ENCODE peak calls at places on chromosomes 3 and 15, in five cellular contexts. M is heart left ventricle, S is neural progenitor cell, U is IMR-90, E is fibroblast of lung. K is an unnamed sample.

GRCh38 chr3:77026904-77027634 is 12.8 kb upstream of the ROBO2 start:
- DNase-seq in M (no peak), U (no peak), S (no peak), E (no peak), K (no peak)

GRCh38 chr3:42525736-42526345 is 23.4 kb downstream of the VIPR1 start:
- DNase-seq in E (no peak), U (no peak), S (no peak), M (no peak), K (no peak)

GRCh38 chr3:134600685-134601502 is 49.9 kb downstream of the KY start:
- DNase-seq in U (peak; percentile 58), S (peak; percentile 92), E (peak; percentile 68), M (peak; percentile 41), K (peak; percentile 43)

GRCh38 chr15:22981336-22981840 is 1.2 kb upstream of the CYFIP1 start:
- DNase-seq in E (no peak), M (no peak), S (no peak), U (no peak), K (no peak)

GRCh38 chr15:63908986-63909385 is 75.2 kb upstream of the HERC1 start:
- DNase-seq in S (no peak), U (peak; percentile 43), E (no peak), M (no peak), K (no peak)

GRCh38 chr15:36831125-36831914 is 251.9 kb downstream of the CDIN1 start:
- DNase-seq in U (peak; percentile 97), M (no peak), S (no peak), E (peak; percentile 39), K (no peak)

GRCh38 chr15:90994059-90994416 is 297 bp downstream of the PRC1 start:
- DNase-seq in M (peak; percentile 21), S (peak; percentile 59), E (no peak), U (no peak), K (peak; percentile 65)

GRCh38 chr3:10547841-10548783 is 42.7 kb upstream of the ATP2B2 start:
- DNase-seq in E (no peak), S (no peak), U (no peak), M (no peak), K (no peak)

GRCh38 chr3:8555705-8556314 is 54.2 kb downstream of the LMCD1 start:
- DNase-seq in M (no peak), S (no peak), E (peak; percentile 36), U (peak; percentile 46), K (no peak)

GRCh38 chr3:179969525-179969924 is 67.2 kb downstream of the PEX5L start:
- DNase-seq in M (no peak), U (no peak), E (peak; percentile 14), S (no peak), K (no peak)

GRCh38 chr3:156216216-156216615 is 95.8 kb downstream of the KCNAB1 start:
- DNase-seq in U (no peak), E (no peak), M (no peak), S (no peak), K (no peak)

GRCh38 chr3:61771976-61772375 is 210.6 kb downstream of the PTPRG start:
- DNase-seq in U (no peak), M (no peak), E (no peak), S (no peak), K (no peak)

GRCh38 chr3:101940521-101940992 is 91.2 kb downstream of the NFKBIZ start:
- DNase-seq in U (peak; percentile 98), E (peak; percentile 96), M (peak; percentile 49), S (peak; percentile 57), K (no peak)

GRCh38 chr3:23272820-23273219 is 69.7 kb downstream of the UBE2E2 start:
- DNase-seq in S (no peak), E (no peak), U (no peak), M (no peak), K (no peak)

GRCh38 chr3:135757421-135757820 is 208.1 kb upstream of the PPP2R3A start:
- DNase-seq in U (no peak), E (no peak), M (no peak), S (no peak), K (no peak)

GRCh38 chr15:63492541-63493077 is 11.8 kb upstream of the USP3 start:
- DNase-seq in S (no peak), E (peak; percentile 89), M (no peak), U (peak; percentile 87), K (no peak)

GRCh38 chr3:123072152-123072551 is 5.3 kb downstream of the PDIA5 start:
- DNase-seq in M (no peak), E (no peak), S (no peak), U (no peak), K (peak; percentile 52)

GRCh38 chr3:177711637-177712036 is 514.4 kb upstream of the TBL1XR1 start:
- DNase-seq in E (no peak), M (no peak), U (no peak), S (no peak), K (no peak)

GRCh38 chr3:23217872-23218554 is 14.9 kb downstream of the UBE2E2 start:
- DNase-seq in E (peak; percentile 37), S (no peak), U (peak; percentile 72), M (peak; percentile 19), K (no peak)

GRCh38 chr15:75347222-75348033 is 589 bp downstream of the NEIL1 start:
- DNase-seq in E (peak; percentile 34), M (peak; percentile 73), U (no peak), S (peak; percentile 71), K (no peak)

GRCh38 chr15:39084683-39085530 is 496.0 kb upstream of the THBS1 start:
- DNase-seq in U (peak; percentile 92), E (peak; percentile 91), M (no peak), S (no peak), K (no peak)

GRCh38 chr3:126245811-126246727 is 65.7 kb upstream of the ALDH1L1 start:
- DNase-seq in E (peak; percentile 80), S (peak; percentile 72), U (peak; percentile 65), M (peak; percentile 40), K (peak; percentile 74)

GRCh38 chr3:58568572-58569286 is 8.5 kb downstream of the FAM107A start:
- DNase-seq in E (peak; percentile 76), U (peak; percentile 63), S (peak; percentile 71), M (peak; percentile 70), K (peak; percentile 86)

GRCh38 chr15:48393650-48394049 is 62.4 kb downstream of the DUT start:
- DNase-seq in M (peak; percentile 28), E (peak; percentile 88), U (peak; percentile 80), S (no peak), K (peak; percentile 80)

GRCh38 chr3:85821130-85821756 is 862.5 kb downstream of the CADM2 start:
- DNase-seq in E (peak; percentile 21), S (peak; percentile 59), U (no peak), M (no peak), K (no peak)

GRCh38 chr3:39022275-39022630 is 29.5 kb downstream of the SCN11A start:
- DNase-seq in U (no peak), S (no peak), M (no peak), E (no peak), K (no peak)

GRCh38 chr3:188559069-188559410 is 405.1 kb downstream of the LPP start:
- DNase-seq in M (no peak), U (no peak), E (no peak), S (no peak), K (no peak)

GRCh38 chr3:12990781-12991480 is 82.3 kb downstream of the IQSEC1 start:
- DNase-seq in U (peak; percentile 94), E (peak; percentile 48), S (no peak), M (no peak), K (no peak)

GRCh38 chr3:13866406-13866965 is 13.4 kb downstream of the WNT7A start:
- DNase-seq in U (no peak), S (no peak), E (no peak), M (no peak), K (no peak)

GRCh38 chr3:110925804-110926203 is 145.8 kb upstream of the NECTIN3 start:
- DNase-seq in U (no peak), M (no peak), E (no peak), S (peak; percentile 1), K (no peak)

GRCh38 chr3:44509985-44510360 is 32.5 kb upstream of the ZNF445 start:
- DNase-seq in M (no peak), E (peak; percentile 23), U (peak; percentile 17), S (no peak), K (no peak)

GRCh38 chr3:122975163-122975923 is 52.2 kb downstream of the SEMA5B start:
- DNase-seq in U (peak; percentile 55), S (peak; percentile 31), M (no peak), E (peak; percentile 36), K (no peak)

GRCh38 chr3:179446501-179446900 is 4.8 kb downstream of the GNB4 start:
- DNase-seq in S (peak; percentile 39), U (peak; percentile 48), M (no peak), E (peak; percentile 55), K (no peak)

GRCh38 chr3:39166134-39166710 is 12.8 kb upstream of the CSRNP1 start:
- DNase-seq in S (no peak), E (peak; percentile 68), U (peak; percentile 94), M (peak; percentile 30), K (no peak)

GRCh38 chr3:150721285-150722130 is 17.8 kb upstream of the ERICH6 start:
- DNase-seq in E (peak; percentile 79), S (peak; percentile 77), M (no peak), U (peak; percentile 70), K (no peak)

GRCh38 chr3:151226088-151226563 is 23.1 kb upstream of the GPR171 start:
- DNase-seq in M (no peak), E (peak; percentile 72), S (no peak), U (peak; percentile 92), K (no peak)

GRCh38 chr3:192933779-192934456 is 16.3 kb upstream of the MB21D2 start:
- DNase-seq in M (no peak), U (peak; percentile 73), S (no peak), E (no peak), K (no peak)

GRCh38 chr3:170027691-170028102 is 10.1 kb upstream of the GPR160 start:
- DNase-seq in S (no peak), E (no peak), U (no peak), M (no peak), K (no peak)

DNA sequence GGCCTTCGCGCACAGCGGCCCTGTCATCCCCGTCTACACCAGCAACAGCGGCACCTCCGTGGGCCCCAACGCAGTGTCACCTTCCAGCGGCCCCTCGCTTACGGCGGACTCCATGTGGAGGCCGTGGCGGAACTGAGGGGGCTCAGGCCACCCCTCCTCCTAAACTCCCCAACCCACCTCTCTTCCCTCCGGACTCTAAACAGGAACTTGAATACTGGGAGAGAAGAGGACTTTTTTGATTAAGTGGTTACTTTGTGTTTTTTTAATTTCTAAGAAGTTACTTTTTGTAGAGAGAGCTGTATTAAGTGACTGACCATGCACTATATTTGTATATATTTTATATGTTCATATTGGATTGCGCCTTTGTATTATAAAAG is 2.1 kb downstream of the HES1 start:
- DNase-seq in S (no peak), U (no peak), M (no peak), E (no peak), K (no peak)
- TF ChIP-seq CTCF in S (no peak), U (no peak), M (no peak), E (no peak), K (no peak)

GRCh38 chr3:34305266-34305665 is 506.8 kb downstream of the PDCD6IP start:
- DNase-seq in E (no peak), S (no peak), M (no peak), U (no peak), K (no peak)
- H3K27ac ChIP-seq in E (no peak overlapping the region), S (no peak overlapping the region), M (no peak overlapping the region), U (no peak overlapping the region), K (no peak overlapping the region)

GRCh38 chr3:4119119-4119518 is 184.1 kb upstream of the SETMAR start:
- DNase-seq in E (no peak), U (no peak), S (no peak), M (no peak), K (no peak)

GRCh38 chr3:4113811-4114522 is 189.2 kb upstream of the SETMAR start:
- DNase-seq in U (no peak), E (no peak), M (no peak), S (no peak), K (no peak)
- H3K4me3 ChIP-seq in U (no peak overlapping the region), E (no peak overlapping the region), M (no peak overlapping the region), S (no peak overlapping the region), K (no peak overlapping the region)

GRCh38 chr15:67840747-67841634 is 1.1 kb upstream of the RNU6-1 start:
- DNase-seq in E (peak; percentile 55), S (peak; percentile 32), U (peak; percentile 58), M (no peak), K (peak; percentile 42)
- TF ChIP-seq CTCF in E (no peak), S (no peak), U (peak; percentile 4), M (no peak), K (no peak)

K was measured in tibial artery.